ENCODE peak calls at places on chromosome 15, in ten cellular contexts. One of them, this sample, is unnamed.

GRCh38 chr15:26260517-26261133 is 397.5 kb upstream of the ATP10A start:
- DNase-seq in NCI-H748 treated with DMSO at 0.1 percent for 48 hours: peak
- DNase-seq in cardiac muscle cell: no peak
- DNase-seq in posterior cingulate gyrus: peak
- DNase-seq in AG08395: peak
- DNase-seq in activated T-helper 1 cell treated with Interleukin-2 at 50 U/mL for 16 hours: no peak
- DNase-seq in islet precursor cell: peak
- DNase-seq in OCI-LY7: peak
- DNase-seq in naive thymus-derived CD8-positive, alpha-beta T cell: no peak
- DNase-seq in activated CD8-positive, alpha-beta memory T cell treated with anti-CD3 and anti-CD28 coated beads for 24 hours: no peak
- DNase-seq in this sample: peak

GRCh38 chr15:69718916-69719315 is 266.3 kb downstream of the RPLP1 start:
- DNase-seq in cardiac muscle cell: peak
- DNase-seq in posterior cingulate gyrus: no peak
- DNase-seq in NCI-H748 treated with DMSO at 0.1 percent for 48 hours: no peak
- DNase-seq in activated CD8-positive, alpha-beta memory T cell treated with anti-CD3 and anti-CD28 coated beads for 24 hours: no peak
- DNase-seq in activated T-helper 1 cell treated with Interleukin-2 at 50 U/mL for 16 hours: no peak
- DNase-seq in naive thymus-derived CD8-positive, alpha-beta T cell: peak
- DNase-seq in islet precursor cell: no peak
- DNase-seq in AG08395: no peak
- DNase-seq in OCI-LY7: peak
- DNase-seq in this sample: no peak

GRCh38 chr15:49066374-49066773 is 20.1 kb upstream of the SECISBP2L start:
- DNase-seq in islet precursor cell: no peak
- DNase-seq in naive thymus-derived CD8-positive, alpha-beta T cell: no peak
- DNase-seq in OCI-LY7: no peak
- DNase-seq in activated T-helper 1 cell treated with Interleukin-2 at 50 U/mL for 16 hours: no peak
- DNase-seq in cardiac muscle cell: no peak
- DNase-seq in NCI-H748 treated with DMSO at 0.1 percent for 48 hours: no peak
- DNase-seq in activated CD8-positive, alpha-beta memory T cell treated with anti-CD3 and anti-CD28 coated beads for 24 hours: no peak
- DNase-seq in posterior cingulate gyrus: no peak
- DNase-seq in AG08395: no peak
- DNase-seq in this sample: no peak

GRCh38 chr15:83449928-83450501 is 2.9 kb downstream of the SH3GL3 start:
- DNase-seq in activated CD8-positive, alpha-beta memory T cell treated with anti-CD3 and anti-CD28 coated beads for 24 hours: no peak
- DNase-seq in cardiac muscle cell: peak
- DNase-seq in OCI-LY7: no peak
- DNase-seq in activated T-helper 1 cell treated with Interleukin-2 at 50 U/mL for 16 hours: no peak
- DNase-seq in AG08395: peak
- DNase-seq in NCI-H748 treated with DMSO at 0.1 percent for 48 hours: no peak
- DNase-seq in naive thymus-derived CD8-positive, alpha-beta T cell: no peak
- DNase-seq in islet precursor cell: no peak
- DNase-seq in posterior cingulate gyrus: no peak
- DNase-seq in this sample: no peak

GRCh38 chr15:79973445-79974180 is 2.6 kb upstream of the BCL2A1 start:
- DNase-seq in OCI-LY7: peak
- DNase-seq in posterior cingulate gyrus: no peak
- DNase-seq in AG08395: no peak
- DNase-seq in NCI-H748 treated with DMSO at 0.1 percent for 48 hours: no peak
- DNase-seq in cardiac muscle cell: no peak
- DNase-seq in naive thymus-derived CD8-positive, alpha-beta T cell: no peak
- DNase-seq in activated T-helper 1 cell treated with Interleukin-2 at 50 U/mL for 16 hours: no peak
- DNase-seq in activated CD8-positive, alpha-beta memory T cell treated with anti-CD3 and anti-CD28 coated beads for 24 hours: no peak
- DNase-seq in islet precursor cell: no peak
- DNase-seq in this sample: no peak

GRCh38 chr15:89551502-89551901 is 23.8 kb upstream of the TICRR start:
- DNase-seq in AG08395: no peak
- DNase-seq in naive thymus-derived CD8-positive, alpha-beta T cell: no peak
- DNase-seq in activated CD8-positive, alpha-beta memory T cell treated with anti-CD3 and anti-CD28 coated beads for 24 hours: no peak
- DNase-seq in cardiac muscle cell: no peak
- DNase-seq in islet precursor cell: no peak
- DNase-seq in OCI-LY7: no peak
- DNase-seq in activated T-helper 1 cell treated with Interleukin-2 at 50 U/mL for 16 hours: no peak
- DNase-seq in posterior cingulate gyrus: no peak
- DNase-seq in NCI-H748 treated with DMSO at 0.1 percent for 48 hours: no peak
- DNase-seq in this sample: no peak

GRCh38 chr15:57138260-57138895 is 219.9 kb downstream of the TCF12 start:
- DNase-seq in activated CD8-positive, alpha-beta memory T cell treated with anti-CD3 and anti-CD28 coated beads for 24 hours: no peak
- DNase-seq in AG08395: peak
- DNase-seq in cardiac muscle cell: peak
- DNase-seq in NCI-H748 treated with DMSO at 0.1 percent for 48 hours: peak
- DNase-seq in OCI-LY7: peak
- DNase-seq in posterior cingulate gyrus: no peak
- DNase-seq in activated T-helper 1 cell treated with Interleukin-2 at 50 U/mL for 16 hours: no peak
- DNase-seq in islet precursor cell: peak
- DNase-seq in naive thymus-derived CD8-positive, alpha-beta T cell: no peak
- DNase-seq in this sample: peak

GRCh38 chr15:25772500-25772899 is 90.6 kb downstream of the ATP10A start:
- DNase-seq in cardiac muscle cell: no peak
- DNase-seq in activated T-helper 1 cell treated with Interleukin-2 at 50 U/mL for 16 hours: no peak
- DNase-seq in activated CD8-positive, alpha-beta memory T cell treated with anti-CD3 and anti-CD28 coated beads for 24 hours: peak
- DNase-seq in islet precursor cell: no peak
- DNase-seq in NCI-H748 treated with DMSO at 0.1 percent for 48 hours: no peak
- DNase-seq in posterior cingulate gyrus: no peak
- DNase-seq in OCI-LY7: no peak
- DNase-seq in naive thymus-derived CD8-positive, alpha-beta T cell: no peak
- DNase-seq in AG08395: no peak
- DNase-seq in this sample: no peak

GRCh38 chr15:99137111-99137546 is 32.2 kb downstream of the SYNM start:
- DNase-seq in naive thymus-derived CD8-positive, alpha-beta T cell: no peak
- DNase-seq in posterior cingulate gyrus: no peak
- DNase-seq in AG08395: no peak
- DNase-seq in activated T-helper 1 cell treated with Interleukin-2 at 50 U/mL for 16 hours: no peak
- DNase-seq in OCI-LY7: no peak
- DNase-seq in islet precursor cell: no peak
- DNase-seq in activated CD8-positive, alpha-beta memory T cell treated with anti-CD3 and anti-CD28 coated beads for 24 hours: peak
- DNase-seq in cardiac muscle cell: no peak
- DNase-seq in NCI-H748 treated with DMSO at 0.1 percent for 48 hours: peak
- DNase-seq in this sample: no peak

GRCh38 chr15:68034071-68034470 is 20.0 kb upstream of the PIAS1 start:
- DNase-seq in islet precursor cell: no peak
- DNase-seq in activated T-helper 1 cell treated with Interleukin-2 at 50 U/mL for 16 hours: no peak
- DNase-seq in activated CD8-positive, alpha-beta memory T cell treated with anti-CD3 and anti-CD28 coated beads for 24 hours: no peak
- DNase-seq in NCI-H748 treated with DMSO at 0.1 percent for 48 hours: no peak
- DNase-seq in posterior cingulate gyrus: no peak
- DNase-seq in naive thymus-derived CD8-positive, alpha-beta T cell: no peak
- DNase-seq in AG08395: no peak
- DNase-seq in cardiac muscle cell: peak
- DNase-seq in OCI-LY7: no peak
- DNase-seq in this sample: no peak

GRCh38 chr15:35540031-35540430 is 5.9 kb downstream of the DPH6 start:
- DNase-seq in naive thymus-derived CD8-positive, alpha-beta T cell: no peak
- DNase-seq in islet precursor cell: no peak
- DNase-seq in NCI-H748 treated with DMSO at 0.1 percent for 48 hours: no peak
- DNase-seq in cardiac muscle cell: no peak
- DNase-seq in AG08395: no peak
- DNase-seq in posterior cingulate gyrus: no peak
- DNase-seq in OCI-LY7: no peak
- DNase-seq in activated T-helper 1 cell treated with Interleukin-2 at 50 U/mL for 16 hours: no peak
- DNase-seq in activated CD8-positive, alpha-beta memory T cell treated with anti-CD3 and anti-CD28 coated beads for 24 hours: no peak
- DNase-seq in this sample: no peak

GRCh38 chr15:90860942-90861675 is 7.3 kb upstream of the FURIN start:
- DNase-seq in posterior cingulate gyrus: no peak
- DNase-seq in AG08395: no peak
- DNase-seq in naive thymus-derived CD8-positive, alpha-beta T cell: no peak
- DNase-seq in islet precursor cell: no peak
- DNase-seq in activated T-helper 1 cell treated with Interleukin-2 at 50 U/mL for 16 hours: no peak
- DNase-seq in NCI-H748 treated with DMSO at 0.1 percent for 48 hours: peak
- DNase-seq in OCI-LY7: no peak
- DNase-seq in activated CD8-positive, alpha-beta memory T cell treated with anti-CD3 and anti-CD28 coated beads for 24 hours: no peak
- DNase-seq in cardiac muscle cell: no peak
- DNase-seq in this sample: no peak

GRCh38 chr15:89401636-89402252 is 67.1 kb upstream of the POLG start:
- DNase-seq in naive thymus-derived CD8-positive, alpha-beta T cell: no peak
- DNase-seq in OCI-LY7: no peak
- DNase-seq in NCI-H748 treated with DMSO at 0.1 percent for 48 hours: no peak
- DNase-seq in posterior cingulate gyrus: no peak
- DNase-seq in AG08395: peak
- DNase-seq in activated CD8-positive, alpha-beta memory T cell treated with anti-CD3 and anti-CD28 coated beads for 24 hours: no peak
- DNase-seq in activated T-helper 1 cell treated with Interleukin-2 at 50 U/mL for 16 hours: no peak
- DNase-seq in islet precursor cell: no peak
- DNase-seq in cardiac muscle cell: peak
- DNase-seq in this sample: peak

GRCh38 chr15:81338422-81339007 is 14.6 kb upstream of the STARD5 start:
- DNase-seq in AG08395: peak
- DNase-seq in cardiac muscle cell: peak
- DNase-seq in islet precursor cell: no peak
- DNase-seq in activated CD8-positive, alpha-beta memory T cell treated with anti-CD3 and anti-CD28 coated beads for 24 hours: no peak
- DNase-seq in NCI-H748 treated with DMSO at 0.1 percent for 48 hours: no peak
- DNase-seq in activated T-helper 1 cell treated with Interleukin-2 at 50 U/mL for 16 hours: no peak
- DNase-seq in naive thymus-derived CD8-positive, alpha-beta T cell: no peak
- DNase-seq in OCI-LY7: no peak
- DNase-seq in posterior cingulate gyrus: no peak
- DNase-seq in this sample: peak

GRCh38 chr15:60583946-60584345 is 105.0 kb upstream of the ICE2 start:
- DNase-seq in activated CD8-positive, alpha-beta memory T cell treated with anti-CD3 and anti-CD28 coated beads for 24 hours: no peak
- DNase-seq in AG08395: no peak
- DNase-seq in islet precursor cell: peak
- DNase-seq in cardiac muscle cell: no peak
- DNase-seq in OCI-LY7: no peak
- DNase-seq in NCI-H748 treated with DMSO at 0.1 percent for 48 hours: no peak
- DNase-seq in posterior cingulate gyrus: no peak
- DNase-seq in activated T-helper 1 cell treated with Interleukin-2 at 50 U/mL for 16 hours: no peak
- DNase-seq in naive thymus-derived CD8-positive, alpha-beta T cell: no peak
- DNase-seq in this sample: no peak

GRCh38 chr15:65525622-65526021 is 4.6 kb upstream of the HACD3 start:
- DNase-seq in naive thymus-derived CD8-positive, alpha-beta T cell: no peak
- DNase-seq in AG08395: peak
- DNase-seq in cardiac muscle cell: peak
- DNase-seq in islet precursor cell: no peak
- DNase-seq in posterior cingulate gyrus: no peak
- DNase-seq in activated T-helper 1 cell treated with Interleukin-2 at 50 U/mL for 16 hours: no peak
- DNase-seq in activated CD8-positive, alpha-beta memory T cell treated with anti-CD3 and anti-CD28 coated beads for 24 hours: no peak
- DNase-seq in OCI-LY7: no peak
- DNase-seq in NCI-H748 treated with DMSO at 0.1 percent for 48 hours: no peak
- DNase-seq in this sample: no peak

GRCh38 chr15:85407421-85408269 is 27.2 kb downstream of the AKAP13 start:
- DNase-seq in posterior cingulate gyrus: no peak
- DNase-seq in NCI-H748 treated with DMSO at 0.1 percent for 48 hours: no peak
- DNase-seq in islet precursor cell: no peak
- DNase-seq in cardiac muscle cell: peak
- DNase-seq in naive thymus-derived CD8-positive, alpha-beta T cell: no peak
- DNase-seq in activated CD8-positive, alpha-beta memory T cell treated with anti-CD3 and anti-CD28 coated beads for 24 hours: peak
- DNase-seq in activated T-helper 1 cell treated with Interleukin-2 at 50 U/mL for 16 hours: no peak
- DNase-seq in AG08395: peak
- DNase-seq in OCI-LY7: no peak
- DNase-seq in this sample: peak

GRCh38 chr15:81000626-81001179 is at the start of gene TLNRD1:
- DNase-seq in OCI-LY7: peak
- DNase-seq in cardiac muscle cell: peak
- DNase-seq in islet precursor cell: peak
- DNase-seq in AG08395: peak
- DNase-seq in activated T-helper 1 cell treated with Interleukin-2 at 50 U/mL for 16 hours: peak
- DNase-seq in activated CD8-positive, alpha-beta memory T cell treated with anti-CD3 and anti-CD28 coated beads for 24 hours: peak
- DNase-seq in naive thymus-derived CD8-positive, alpha-beta T cell: peak
- DNase-seq in NCI-H748 treated with DMSO at 0.1 percent for 48 hours: peak
- DNase-seq in posterior cingulate gyrus: peak
- DNase-seq in this sample: peak

GRCh38 chr15:71237456-71238188 is 122.4 kb downstream of the THSD4 start:
- DNase-seq in activated CD8-positive, alpha-beta memory T cell treated with anti-CD3 and anti-CD28 coated beads for 24 hours: no peak
- DNase-seq in activated T-helper 1 cell treated with Interleukin-2 at 50 U/mL for 16 hours: no peak
- DNase-seq in NCI-H748 treated with DMSO at 0.1 percent for 48 hours: no peak
- DNase-seq in naive thymus-derived CD8-positive, alpha-beta T cell: no peak
- DNase-seq in OCI-LY7: no peak
- DNase-seq in AG08395: peak
- DNase-seq in posterior cingulate gyrus: peak
- DNase-seq in cardiac muscle cell: peak
- DNase-seq in islet precursor cell: peak
- DNase-seq in this sample: peak

GRCh38 chr15:28281876-28282275 is 40.1 kb downstream of the HERC2 start:
- DNase-seq in activated CD8-positive, alpha-beta memory T cell treated with anti-CD3 and anti-CD28 coated beads for 24 hours: no peak
- DNase-seq in cardiac muscle cell: no peak
- DNase-seq in NCI-H748 treated with DMSO at 0.1 percent for 48 hours: no peak
- DNase-seq in posterior cingulate gyrus: no peak
- DNase-seq in activated T-helper 1 cell treated with Interleukin-2 at 50 U/mL for 16 hours: no peak
- DNase-seq in islet precursor cell: peak
- DNase-seq in AG08395: no peak
- DNase-seq in OCI-LY7: no peak
- DNase-seq in naive thymus-derived CD8-positive, alpha-beta T cell: no peak
- DNase-seq in this sample: no peak

GRCh38 chr15:95832655-95833054 is 497.8 kb upstream of the NR2F2 start:
- DNase-seq in activated CD8-positive, alpha-beta memory T cell treated with anti-CD3 and anti-CD28 coated beads for 24 hours: no peak
- DNase-seq in naive thymus-derived CD8-positive, alpha-beta T cell: no peak
- DNase-seq in cardiac muscle cell: no peak
- DNase-seq in AG08395: no peak
- DNase-seq in posterior cingulate gyrus: no peak
- DNase-seq in NCI-H748 treated with DMSO at 0.1 percent for 48 hours: no peak
- DNase-seq in OCI-LY7: no peak
- DNase-seq in activated T-helper 1 cell treated with Interleukin-2 at 50 U/mL for 16 hours: no peak
- DNase-seq in islet precursor cell: no peak
- DNase-seq in this sample: no peak

GRCh38 chr15:71443538-71443937 is 328.3 kb downstream of the THSD4 start:
- DNase-seq in naive thymus-derived CD8-positive, alpha-beta T cell: no peak
- DNase-seq in OCI-LY7: peak
- DNase-seq in cardiac muscle cell: peak
- DNase-seq in NCI-H748 treated with DMSO at 0.1 percent for 48 hours: peak
- DNase-seq in posterior cingulate gyrus: peak
- DNase-seq in activated CD8-positive, alpha-beta memory T cell treated with anti-CD3 and anti-CD28 coated beads for 24 hours: peak
- DNase-seq in activated T-helper 1 cell treated with Interleukin-2 at 50 U/mL for 16 hours: no peak
- DNase-seq in islet precursor cell: no peak
- DNase-seq in AG08395: peak
- DNase-seq in this sample: no peak

GRCh38 chr15:74988007-74988800 is 7.2 kb upstream of the SCAMP5 start:
- DNase-seq in activated CD8-positive, alpha-beta memory T cell treated with anti-CD3 and anti-CD28 coated beads for 24 hours: peak
- DNase-seq in cardiac muscle cell: peak
- DNase-seq in OCI-LY7: peak
- DNase-seq in activated T-helper 1 cell treated with Interleukin-2 at 50 U/mL for 16 hours: no peak
- DNase-seq in posterior cingulate gyrus: no peak
- DNase-seq in AG08395: no peak
- DNase-seq in islet precursor cell: peak
- DNase-seq in NCI-H748 treated with DMSO at 0.1 percent for 48 hours: no peak
- DNase-seq in naive thymus-derived CD8-positive, alpha-beta T cell: peak
- DNase-seq in this sample: no peak

GRCh38 chr15:28932361-28932760 is 46.6 kb downstream of the APBA2 start:
- DNase-seq in AG08395: no peak
- DNase-seq in NCI-H748 treated with DMSO at 0.1 percent for 48 hours: no peak
- DNase-seq in islet precursor cell: no peak
- DNase-seq in activated CD8-positive, alpha-beta memory T cell treated with anti-CD3 and anti-CD28 coated beads for 24 hours: no peak
- DNase-seq in cardiac muscle cell: no peak
- DNase-seq in posterior cingulate gyrus: no peak
- DNase-seq in activated T-helper 1 cell treated with Interleukin-2 at 50 U/mL for 16 hours: no peak
- DNase-seq in naive thymus-derived CD8-positive, alpha-beta T cell: no peak
- DNase-seq in OCI-LY7: no peak
- DNase-seq in this sample: no peak